ENCODE peak calls at places on chromosomes 2 and 18, in nine cellular contexts. One of them, this sample, is unnamed.

GRCh38 chr2:150909090-150909489 is 352.6 kb downstream of the RBM43 start:
- DNase-seq in brain microvascular endothelial cell: no peak
- DNase-seq in kidney: no peak
- DNase-seq in colonic mucosa: no peak
- DNase-seq in HCT116: no peak
- DNase-seq in transverse colon: no peak
- DNase-seq in IMR-90: no peak
- DNase-seq in foreskin fibroblast: no peak
- DNase-seq in tibial artery: no peak
- DNase-seq in this sample: no peak

GRCh38 chr18:56258178-56258577 is 380.2 kb downstream of the TXNL1 start:
- DNase-seq in brain microvascular endothelial cell: no peak
- DNase-seq in kidney: no peak
- DNase-seq in colonic mucosa: no peak
- DNase-seq in HCT116: no peak
- DNase-seq in transverse colon: no peak
- DNase-seq in IMR-90: peak
- DNase-seq in foreskin fibroblast: no peak
- DNase-seq in tibial artery: no peak
- DNase-seq in this sample: no peak

GRCh38 chr2:218375212-218375611 is 6.9 kb upstream of the SLC11A1 start:
- DNase-seq in brain microvascular endothelial cell: no peak
- DNase-seq in kidney: no peak
- DNase-seq in colonic mucosa: no peak
- DNase-seq in HCT116: no peak
- DNase-seq in transverse colon: no peak
- DNase-seq in IMR-90: peak
- DNase-seq in foreskin fibroblast: no peak
- DNase-seq in tibial artery: no peak
- DNase-seq in this sample: peak

GRCh38 chr2:31475692-31476091 is 61.1 kb upstream of the XDH start:
- DNase-seq in brain microvascular endothelial cell: peak
- DNase-seq in kidney: no peak
- DNase-seq in colonic mucosa: no peak
- DNase-seq in HCT116: no peak
- DNase-seq in transverse colon: no peak
- DNase-seq in IMR-90: peak
- DNase-seq in foreskin fibroblast: peak
- DNase-seq in tibial artery: no peak
- DNase-seq in this sample: peak

GRCh38 chr2:142781146-142781545 is 96.3 kb upstream of the KYNU start:
- DNase-seq in brain microvascular endothelial cell: no peak
- DNase-seq in kidney: no peak
- DNase-seq in colonic mucosa: no peak
- DNase-seq in HCT116: no peak
- DNase-seq in transverse colon: no peak
- DNase-seq in IMR-90: no peak
- DNase-seq in foreskin fibroblast: no peak
- DNase-seq in tibial artery: no peak
- DNase-seq in this sample: no peak

GRCh38 chr18:51074605-51075004 is 44.6 kb downstream of the SMAD4 start:
- DNase-seq in brain microvascular endothelial cell: no peak
- DNase-seq in kidney: no peak
- DNase-seq in colonic mucosa: no peak
- DNase-seq in HCT116: no peak
- DNase-seq in transverse colon: no peak
- DNase-seq in IMR-90: no peak
- DNase-seq in foreskin fibroblast: no peak
- DNase-seq in tibial artery: no peak
- DNase-seq in this sample: no peak

GRCh38 chr18:51391731-51392130 is 194.2 kb upstream of the MEX3C start:
- DNase-seq in brain microvascular endothelial cell: no peak
- DNase-seq in kidney: no peak
- DNase-seq in colonic mucosa: no peak
- DNase-seq in HCT116: no peak
- DNase-seq in transverse colon: no peak
- DNase-seq in IMR-90: no peak
- DNase-seq in foreskin fibroblast: no peak
- DNase-seq in tibial artery: no peak
- DNase-seq in this sample: no peak

GRCh38 chr18:77132369-77133050 is at the start of gene MBP:
- DNase-seq in brain microvascular endothelial cell: no peak
- DNase-seq in kidney: peak
- DNase-seq in colonic mucosa: peak
- DNase-seq in HCT116: no peak
- DNase-seq in transverse colon: peak
- DNase-seq in IMR-90: no peak
- DNase-seq in foreskin fibroblast: no peak
- DNase-seq in tibial artery: peak
- DNase-seq in this sample: no peak

GRCh38 chr2:148645135-148645924 is 779 bp downstream of the EPC2 start:
- DNase-seq in brain microvascular endothelial cell: peak
- DNase-seq in kidney: peak
- DNase-seq in colonic mucosa: peak
- DNase-seq in HCT116: peak
- DNase-seq in transverse colon: peak
- DNase-seq in IMR-90: peak
- DNase-seq in foreskin fibroblast: peak
- DNase-seq in tibial artery: peak
- DNase-seq in this sample: peak
- TF ChIP-seq CTCF in brain microvascular endothelial cell: peak
- TF ChIP-seq CTCF in kidney: peak
- TF ChIP-seq CTCF in colonic mucosa: no peak
- TF ChIP-seq CTCF in HCT116: no peak
- TF ChIP-seq CTCF in transverse colon: peak
- TF ChIP-seq CTCF in IMR-90: peak
- TF ChIP-seq CTCF in foreskin fibroblast: peak
- TF ChIP-seq CTCF in tibial artery: peak
- TF ChIP-seq CTCF in this sample: peak

DNA sequence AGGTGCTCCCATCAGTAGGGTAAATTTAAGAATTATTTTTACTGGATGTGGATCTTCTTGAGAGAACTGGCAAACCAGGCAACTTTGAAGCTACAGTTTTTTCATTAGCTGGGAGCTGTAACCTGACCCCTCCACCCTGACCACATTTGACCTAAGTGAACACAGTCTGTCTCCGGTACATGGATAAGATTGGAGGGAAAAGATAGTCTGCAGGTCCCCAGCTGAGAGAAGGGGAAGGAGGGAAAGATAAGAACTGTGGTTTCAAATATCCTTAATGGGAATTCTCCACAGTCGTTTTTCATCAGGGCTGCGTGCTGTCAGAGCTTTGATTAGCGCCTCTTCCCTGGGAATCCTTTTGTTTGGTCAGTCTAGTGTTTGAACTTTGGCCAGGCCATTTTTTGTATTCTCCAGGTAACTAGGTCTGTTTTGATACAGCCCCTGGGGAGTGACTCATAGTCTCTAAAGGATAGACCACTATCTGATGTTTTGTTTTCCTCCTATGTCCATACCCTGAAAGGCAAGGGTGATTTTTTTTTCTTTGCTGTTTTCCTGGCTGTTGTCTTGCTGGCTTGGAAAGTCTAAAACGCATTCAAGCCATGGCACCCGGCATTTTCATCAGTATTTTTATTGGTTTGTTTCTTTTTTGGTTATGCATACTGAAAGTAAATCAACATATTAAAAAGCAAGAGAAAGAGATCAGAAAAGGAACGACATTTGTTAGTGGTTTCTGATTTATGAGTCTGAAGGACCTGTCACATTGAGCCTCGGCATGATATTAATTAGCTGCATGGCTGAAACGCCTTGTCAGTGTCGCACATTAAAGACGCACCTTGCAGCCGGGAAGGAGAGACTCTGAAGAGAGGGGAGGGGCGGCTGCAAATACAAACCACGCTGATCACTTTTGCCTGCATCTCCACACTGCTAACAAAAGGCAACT is 183.4 kb upstream of the FN1 start:
- DNase-seq in brain microvascular endothelial cell: peak
- DNase-seq in kidney: no peak
- DNase-seq in colonic mucosa: no peak
- DNase-seq in HCT116: peak
- DNase-seq in transverse colon: no peak
- DNase-seq in IMR-90: peak
- DNase-seq in foreskin fibroblast: no peak
- DNase-seq in tibial artery: no peak
- DNase-seq in this sample: no peak
- H3K4me3 ChIP-seq in brain microvascular endothelial cell: no peak
- H3K4me3 ChIP-seq in kidney: no peak
- H3K4me3 ChIP-seq in colonic mucosa: no peak
- H3K4me3 ChIP-seq in HCT116: peak
- H3K4me3 ChIP-seq in transverse colon: no peak
- H3K4me3 ChIP-seq in IMR-90: no peak
- H3K4me3 ChIP-seq in foreskin fibroblast: no peak
- H3K4me3 ChIP-seq in tibial artery: no peak
- H3K4me3 ChIP-seq in this sample: no peak

GRCh38 chr2:30475542-30475941 is 28.5 kb downstream of the LCLAT1 start:
- DNase-seq in brain microvascular endothelial cell: no peak
- DNase-seq in kidney: no peak
- DNase-seq in colonic mucosa: no peak
- DNase-seq in HCT116: no peak
- DNase-seq in transverse colon: no peak
- DNase-seq in IMR-90: no peak
- DNase-seq in foreskin fibroblast: no peak
- DNase-seq in tibial artery: no peak
- DNase-seq in this sample: no peak

GRCh38 chr2:30470426-30470825 is 23.4 kb downstream of the LCLAT1 start:
- DNase-seq in brain microvascular endothelial cell: no peak
- DNase-seq in kidney: no peak
- DNase-seq in colonic mucosa: no peak
- DNase-seq in HCT116: no peak
- DNase-seq in transverse colon: no peak
- DNase-seq in IMR-90: no peak
- DNase-seq in foreskin fibroblast: no peak
- DNase-seq in tibial artery: no peak
- DNase-seq in this sample: no peak

GRCh38 chr2:30476636-30477035 is 29.6 kb downstream of the LCLAT1 start:
- DNase-seq in brain microvascular endothelial cell: no peak
- DNase-seq in kidney: no peak
- DNase-seq in colonic mucosa: no peak
- DNase-seq in HCT116: no peak
- DNase-seq in transverse colon: no peak
- DNase-seq in IMR-90: no peak
- DNase-seq in foreskin fibroblast: no peak
- DNase-seq in tibial artery: no peak
- DNase-seq in this sample: no peak

GRCh38 chr2:30472326-30472725 is 25.3 kb downstream of the LCLAT1 start:
- DNase-seq in brain microvascular endothelial cell: no peak
- DNase-seq in kidney: no peak
- DNase-seq in colonic mucosa: no peak
- DNase-seq in HCT116: no peak
- DNase-seq in transverse colon: no peak
- DNase-seq in IMR-90: no peak
- DNase-seq in foreskin fibroblast: no peak
- DNase-seq in tibial artery: no peak
- DNase-seq in this sample: no peak
- TF ChIP-seq CTCF in brain microvascular endothelial cell: no peak
- TF ChIP-seq CTCF in kidney: no peak
- TF ChIP-seq CTCF in colonic mucosa: no peak
- TF ChIP-seq CTCF in HCT116: no peak
- TF ChIP-seq CTCF in transverse colon: no peak
- TF ChIP-seq CTCF in IMR-90: peak
- TF ChIP-seq CTCF in foreskin fibroblast: no peak
- TF ChIP-seq CTCF in tibial artery: no peak
- TF ChIP-seq CTCF in this sample: no peak

GRCh38 chr2:41932241-41933034 is 115.4 kb upstream of the PKDCC start:
- DNase-seq in brain microvascular endothelial cell: peak
- DNase-seq in kidney: peak
- DNase-seq in colonic mucosa: peak
- DNase-seq in HCT116: no peak
- DNase-seq in transverse colon: peak
- DNase-seq in IMR-90: peak
- DNase-seq in foreskin fibroblast: peak
- DNase-seq in tibial artery: peak
- DNase-seq in this sample: no peak
- H3K4me3 ChIP-seq in brain microvascular endothelial cell: peak
- H3K4me3 ChIP-seq in kidney: no peak
- H3K4me3 ChIP-seq in colonic mucosa: no peak
- H3K4me3 ChIP-seq in HCT116: no peak
- H3K4me3 ChIP-seq in transverse colon: no peak
- H3K4me3 ChIP-seq in IMR-90: no peak
- H3K4me3 ChIP-seq in foreskin fibroblast: no peak
- H3K4me3 ChIP-seq in tibial artery: no peak
- H3K4me3 ChIP-seq in this sample: no peak

This sample was measured in retinal pigment epithelial cell.